ENCODE peak calls at places on chromosomes 13 and 19, in six cellular contexts. C, G, H, S, J and O are unnamed samples.

GRCh38 chr19:40445945-40446784 is 2.0 kb upstream of the SERTAD3 start:
- DNase-seq in C (peak; percentile 81), G (no peak), H (peak; percentile 88), S (no peak), J (no peak), O (no peak)

GRCh38 chr19:3687393-3687773 is 12.9 kb downstream of the PIP5K1C start:
- DNase-seq in C (no peak), G (no peak), H (no peak), S (no peak), J (no peak), O (no peak)

GRCh38 chr19:4208385-4209094 is 20.8 kb upstream of the EBI3 start:
- DNase-seq in C (peak; percentile 78), G (no peak), H (peak; percentile 49), S (no peak), J (peak; percentile 59), O (no peak)

GRCh38 chr13:75637101-75637774 is 1.1 kb downstream of the LMO7 start:
- DNase-seq in C (peak; percentile 56), G (no peak), H (no peak), S (no peak), J (peak; percentile 35), O (no peak)

GRCh38 chr13:31930901-31931522 is 100.6 kb upstream of the FRY start:
- DNase-seq in C (no peak), G (no peak), H (no peak), S (no peak), J (no peak), O (no peak)

GRCh38 chr19:408441-409005 is 424 bp downstream of the C2CD4C start:
- DNase-seq in C (no peak), G (no peak), H (no peak), S (no peak), J (peak; percentile 6), O (peak; percentile 74)

GRCh38 chr19:12482505-12482886 is 2.1 kb downstream of the ZNF709 start:
- DNase-seq in C (no peak), G (no peak), H (no peak), S (no peak), J (peak; percentile 37), O (no peak)

GRCh38 chr13:49342404-49342803 is 94.7 kb downstream of the CDADC1 start:
- DNase-seq in C (no peak), G (no peak), H (no peak), S (no peak), J (no peak), O (no peak)

GRCh38 chr13:37127706-37128241 is 22.3 kb upstream of the CSNK1A1L start:
- DNase-seq in C (no peak), G (no peak), H (no peak), S (no peak), J (peak; percentile 60), O (no peak)
- H3K4me3 ChIP-seq in C (no peak overlapping the region), G (no peak overlapping the region), H (no peak overlapping the region), S (no peak overlapping the region), J (no peak overlapping the region), O (no peak overlapping the region)

GRCh38 chr19:47107201-47107952 is 6.2 kb downstream of the ZC3H4 start:
- DNase-seq in C (no peak), G (no peak), H (peak; percentile 62), S (no peak), J (no peak), O (no peak)

GRCh38 chr19:47110521-47111080 is 3.0 kb downstream of the ZC3H4 start:
- DNase-seq in C (no peak), G (no peak), H (peak; percentile 50), S (no peak), J (no peak), O (no peak)

GRCh38 chr19:47107953-47108746 is 5.4 kb downstream of the ZC3H4 start:
- DNase-seq in C (no peak), G (no peak), H (no peak), S (no peak), J (no peak), O (no peak)

GRCh38 chr19:47109541-47110375 is 3.8 kb downstream of the ZC3H4 start:
- DNase-seq in C (peak; percentile 52), G (no peak), H (peak; percentile 58), S (no peak), J (no peak), O (no peak)

DNA sequence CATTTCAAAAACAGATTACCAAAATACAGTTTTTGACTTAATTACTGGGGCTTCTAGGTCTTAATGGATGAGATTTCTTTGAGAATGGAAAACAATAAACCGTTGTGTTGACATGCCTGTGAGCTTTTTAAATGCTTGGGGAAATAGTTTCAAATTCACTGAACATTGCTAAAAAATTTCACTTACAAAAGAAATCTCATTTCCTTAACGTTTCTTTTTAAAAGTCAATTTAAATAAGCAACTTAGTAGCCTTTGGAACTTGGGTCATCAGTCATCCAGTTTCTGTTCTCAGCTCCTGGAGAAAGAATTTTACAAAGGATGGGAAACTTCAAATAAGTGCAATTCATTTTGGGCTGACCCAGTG is 4.4 kb downstream of the ZC3H4 start:
- DNase-seq in C (no peak), G (no peak), H (no peak), S (no peak), J (no peak), O (no peak)
- H3K4me3 ChIP-seq in C (peak overlapping the region; percentile 92), G (peak overlapping the region; percentile 97), H (no peak overlapping the region), S (peak overlapping the region; percentile 95), J (no peak overlapping the region), O (no peak overlapping the region)

GRCh38 chr13:48299591-48299990 is 4.0 kb upstream of the RB1 start:
- DNase-seq in C (no peak), G (no peak), H (no peak), S (no peak), J (no peak), O (no peak)

GRCh38 chr13:48303331-48304131 is at the start of gene RB1:
- DNase-seq in C (peak; percentile 87), G (peak; percentile 73), H (peak; percentile 92), S (peak; percentile 94), J (peak; percentile 92), O (peak; percentile 97)

GRCh38 chr13:48302920-48303330 is 626 bp upstream of the RB1 start:
- DNase-seq in C (no peak), G (no peak), H (no peak), S (no peak), J (no peak), O (no peak)

DNA sequence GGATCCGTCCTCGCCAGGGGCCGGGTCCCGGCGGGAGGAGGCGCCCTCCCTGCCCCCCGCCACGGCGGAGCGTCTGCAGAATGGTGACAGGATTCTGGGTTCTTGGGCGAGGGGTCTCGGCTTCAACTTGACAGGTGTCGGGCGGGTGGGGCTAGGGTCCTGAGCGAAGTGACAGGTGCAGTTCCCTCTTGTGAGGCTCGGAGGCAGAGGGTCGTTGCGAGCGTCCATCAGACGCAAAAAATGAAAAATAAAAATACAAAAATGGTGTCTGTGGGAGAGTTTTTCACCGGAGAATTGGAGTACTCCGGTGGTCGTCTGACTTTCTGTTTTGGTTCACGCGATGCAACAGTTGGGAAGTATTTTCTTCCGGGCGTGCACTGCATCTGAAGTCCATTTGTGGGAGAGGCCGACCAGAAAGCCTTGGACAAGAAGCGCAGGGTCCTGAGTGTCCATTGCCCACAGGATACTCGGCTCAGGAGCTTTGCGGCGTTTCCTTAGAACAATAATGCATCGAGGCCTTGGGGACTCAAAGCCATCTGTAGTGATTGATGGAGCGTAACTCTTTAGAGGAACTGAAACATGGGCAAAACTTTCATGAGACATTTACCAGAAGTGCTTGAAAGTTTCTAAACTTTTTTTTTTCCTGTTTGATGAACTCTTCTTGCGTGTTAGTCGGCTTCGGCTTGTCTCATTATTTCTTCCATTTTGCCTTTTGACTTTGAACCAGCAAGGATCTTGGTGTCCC is 753 bp downstream of the RB1 start:
- DNase-seq in C (no peak), G (no peak), H (peak; percentile 48), S (peak; percentile 36), J (peak; percentile 72), O (peak; percentile 43)
- H3K4me3 ChIP-seq in C (peak overlapping the region; percentile 95), G (peak overlapping the region; percentile 72), H (peak overlapping the region; percentile 86), S (peak overlapping the region; percentile 96), J (peak overlapping the region; percentile 99), O (peak overlapping the region; percentile 91)

DNA sequence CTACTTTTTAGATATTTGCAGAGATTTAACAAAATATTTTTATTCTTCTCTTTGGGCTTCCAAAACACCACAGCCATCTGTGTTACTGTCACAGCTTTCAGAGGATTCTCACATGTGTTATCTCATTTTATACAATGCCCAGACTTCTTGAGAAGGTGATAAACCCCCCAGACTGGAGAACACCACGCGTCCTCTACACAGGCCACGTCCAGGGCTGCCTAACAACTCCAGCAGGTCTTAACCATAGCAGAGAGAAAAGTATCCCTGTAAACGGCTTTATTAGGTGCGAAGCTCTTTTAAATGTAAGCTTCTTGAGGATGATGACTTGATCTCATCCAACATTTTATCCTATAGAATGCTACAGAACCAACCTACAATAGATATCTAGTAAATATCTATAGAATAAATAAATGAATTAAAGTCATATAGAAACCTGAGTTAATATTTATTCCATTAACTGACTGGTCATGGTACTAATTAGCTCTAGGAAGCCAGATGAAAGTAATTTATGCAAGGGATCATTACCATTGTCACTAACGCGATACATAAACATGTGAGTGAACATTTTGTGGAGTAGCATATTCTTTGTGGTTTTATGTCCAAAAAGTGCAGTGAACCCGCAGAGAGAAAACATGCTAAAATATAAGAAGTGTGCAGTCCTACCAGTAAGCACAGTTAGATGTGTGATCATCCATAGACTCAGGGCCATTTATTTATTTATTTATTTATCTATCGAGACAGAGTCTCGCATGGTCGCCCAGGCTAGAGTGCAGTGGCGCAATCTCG is 1.8 kb downstream of the GPR183 start:
- DNase-seq in C (no peak), G (no peak), H (no peak), S (no peak), J (no peak), O (no peak)
- H3K4me3 ChIP-seq in C (no peak overlapping the region), G (no peak overlapping the region), H (peak overlapping the region; percentile 16), S (peak overlapping the region; percentile 16), J (no peak overlapping the region), O (peak overlapping the region; percentile 31)

GRCh38 chr19:35039881-35040456 is 1.6 kb upstream of the HPN start:
- DNase-seq in C (peak; percentile 52), G (no peak), H (no peak), S (no peak), J (no peak), O (no peak)
- H3K4me3 ChIP-seq in C (peak overlapping the region; percentile 74), G (no peak overlapping the region), H (peak overlapping the region; percentile 15), S (peak overlapping the region; percentile 50), J (no peak overlapping the region), O (no peak overlapping the region)

GRCh38 chr13:46595918-46596315 is 42.9 kb downstream of the LRCH1 start:
- DNase-seq in C (no peak), G (no peak), H (no peak), S (no peak), J (no peak), O (no peak)
- H3K4me3 ChIP-seq in C (no peak overlapping the region), G (no peak overlapping the region), H (no peak overlapping the region), S (no peak overlapping the region), J (no peak overlapping the region), O (no peak overlapping the region)

DNA sequence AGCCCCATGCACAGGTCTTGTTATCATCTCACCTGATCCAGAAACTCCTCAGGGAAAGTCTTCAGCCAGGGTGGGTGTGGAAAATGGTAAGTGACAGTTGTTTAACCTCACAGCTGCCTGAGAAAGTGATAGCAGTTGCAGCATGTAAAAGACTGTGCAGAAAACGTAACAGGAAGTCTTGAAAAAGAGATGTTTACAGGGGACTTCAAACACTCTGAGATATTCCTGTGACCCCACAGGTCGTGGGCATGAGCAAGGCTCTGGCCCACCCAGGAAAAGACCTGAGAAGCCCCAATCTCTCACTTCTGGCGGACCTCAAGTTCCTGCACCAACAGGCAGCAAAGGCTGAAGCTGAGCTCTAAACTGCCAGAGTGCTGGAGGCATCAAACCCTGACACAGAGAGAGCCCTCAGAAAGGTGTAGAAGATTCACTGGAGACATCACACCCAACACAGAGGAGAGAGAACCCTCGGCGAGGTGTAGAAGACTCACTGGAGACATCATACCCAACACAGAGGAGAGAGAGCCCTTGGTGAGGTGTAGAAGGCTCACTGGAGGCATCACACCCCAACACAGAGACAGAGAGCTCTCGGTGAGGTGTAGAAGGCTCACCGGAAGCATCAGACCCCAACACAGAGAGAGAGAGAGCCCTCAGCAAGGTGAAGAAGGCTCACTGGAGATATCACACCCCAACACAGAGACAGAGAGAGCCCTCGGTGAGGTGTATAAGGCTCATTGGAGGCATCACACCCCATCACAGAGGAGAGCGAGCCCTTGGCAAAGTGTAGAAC is 826.7 kb downstream of the UQCRFS1 start:
- DNase-seq in C (no peak), G (no peak), H (no peak), S (no peak), J (no peak), O (no peak)
- H3K4me3 ChIP-seq in C (no peak overlapping the region), G (no peak overlapping the region), H (no peak overlapping the region), S (no peak overlapping the region), J (no peak overlapping the region), O (no peak overlapping the region)